ENCODE peak calls at places on chromosome 16, in six cellular contexts. N, Z, L, Q, V and R are unnamed samples.

GRCh38 chr16:10834766-10835165 is 16.2 kb upstream of the TVP23A start:
- DNase-seq in L (no peak), Z (no peak), V (no peak), Q (no peak), N (no peak), R (no peak)

GRCh38 chr16:72561-73537 is at the start of gene RHBDF1:
- DNase-seq in L (no peak), V (no peak), Q (no peak), N (peak), Z (no peak), R (no peak)

GRCh38 chr16:2745961-2746360 is 6.5 kb upstream of the SRRM2 start:
- DNase-seq in L (no peak), Q (no peak), V (no peak), N (no peak), Z (no peak), R (no peak)

GRCh38 chr16:67226295-67226803 is 581 bp upstream of the TMEM208 start:
- DNase-seq in N (no peak), L (no peak), Z (no peak), Q (no peak), V (no peak), R (no peak)

GRCh38 chr16:82629441-82630027 is 2.8 kb downstream of the CDH13 start:
- DNase-seq in N (no peak), V (no peak), Q (no peak), Z (no peak), L (no peak), R (no peak)

GRCh38 chr16:66357523-66357928 is 9.0 kb upstream of the CDH5 start:
- DNase-seq in Q (peak), N (no peak), V (peak), Z (peak), L (peak), R (peak)

GRCh38 chr16:60748366-60748765 is 1287.9 kb downstream of the CDH8 start:
- DNase-seq in N (no peak), Q (no peak), Z (no peak), V (no peak), L (no peak), R (no peak)

GRCh38 chr16:67157892-67158635 is 1.6 kb downstream of the TRADD start:
- DNase-seq in N (no peak), V (no peak), L (no peak), Z (no peak), Q (peak), R (peak)

GRCh38 chr16:14248791-14249190 is 177.7 kb downstream of the MRTFB start:
- DNase-seq in Z (no peak), L (no peak), V (no peak), Q (no peak), N (no peak), R (no peak)

GRCh38 chr16:72434159-72434558 is 262.2 kb upstream of the PMFBP1 start:
- DNase-seq in Q (no peak), L (no peak), Z (no peak), N (no peak), V (no peak), R (no peak)

GRCh38 chr16:8627456-8627855 is 6.0 kb downstream of the METTL22 start:
- DNase-seq in Z (no peak), Q (no peak), L (no peak), V (no peak), N (no peak), R (no peak)

GRCh38 chr16:86508947-86509758 is 1.2 kb upstream of the FOXF1 start:
- DNase-seq in Z (no peak), V (no peak), Q (no peak), L (no peak), N (no peak), R (no peak)

GRCh38 chr16:50297301-50298074 is 31.1 kb downstream of the ADCY7 start:
- DNase-seq in V (no peak), N (no peak), Q (peak), L (no peak), Z (no peak), R (no peak)

GRCh38 chr16:88861359-88861758 is 4.4 kb downstream of the TRAPPC2L start:
- DNase-seq in L (no peak), Q (no peak), N (no peak), V (no peak), Z (no peak), R (no peak)

GRCh38 chr16:2048116-2048543 is 345 bp downstream of the TSC2 start:
- DNase-seq in V (no peak), Z (no peak), Q (no peak), L (no peak), N (no peak), R (no peak)

GRCh38 chr16:76461836-76462235 is 184.6 kb downstream of the CNTNAP4 start:
- DNase-seq in L (no peak), Q (no peak), N (no peak), V (no peak), Z (no peak), R (no peak)

GRCh38 chr16:2333772-2334379 is 6.7 kb downstream of the ABCA3 start:
- DNase-seq in N (no peak), Q (no peak), L (no peak), Z (no peak), V (no peak), R (no peak)

GRCh38 chr16:12754824-12755543 is 48.7 kb downstream of the CPPED1 start:
- DNase-seq in Q (no peak), Z (no peak), N (no peak), L (no peak), V (no peak), R (no peak)

GRCh38 chr16:20866161-20866772 is 33.9 kb downstream of the DCUN1D3 start:
- DNase-seq in N (no peak), Z (no peak), Q (peak), V (no peak), L (no peak), R (no peak)